ENCODE peak calls at places on chromosomes 4 and X, in four cellular contexts. One of them, this sample, is unnamed.

GRCh38 chr4:22454955-22455354 is 60.9 kb downstream of the ADGRA3 start:
- DNase-seq in WTC11: no peak
- DNase-seq in K562: no peak
- DNase-seq in GM12878: no peak
- DNase-seq in this sample: peak; percentile 8

GRCh38 chr4:40721730-40722171 is 28.0 kb upstream of the NSUN7 start:
- DNase-seq in WTC11: no peak
- DNase-seq in K562: no peak
- DNase-seq in GM12878: no peak
- DNase-seq in this sample: no peak

GRCh38 chrX:94058728-94059382 is 384.8 kb downstream of the FAM133A start:
- DNase-seq in WTC11: peak; percentile 14
- DNase-seq in K562: peak; percentile 2
- DNase-seq in GM12878: no peak
- DNase-seq in this sample: peak; percentile 37

GRCh38 chr4:19317377-19317776 is 934.3 kb upstream of the SLIT2 start:
- DNase-seq in WTC11: no peak
- DNase-seq in K562: no peak
- DNase-seq in GM12878: no peak
- DNase-seq in this sample: no peak

GRCh38 chr4:166165829-166166420 is 292.9 kb downstream of the TLL1 start:
- DNase-seq in WTC11: no peak
- DNase-seq in K562: peak; percentile 65
- DNase-seq in GM12878: peak; percentile 36
- DNase-seq in this sample: peak; percentile 63

GRCh38 chr4:38023347-38024202 is 63.4 kb downstream of the PTTG2 start:
- DNase-seq in WTC11: no peak
- DNase-seq in K562: no peak
- DNase-seq in GM12878: no peak
- DNase-seq in this sample: no peak

GRCh38 chr4:143382539-143382938 is 45.9 kb downstream of the GAB1 start:
- DNase-seq in WTC11: no peak
- DNase-seq in K562: no peak
- DNase-seq in GM12878: no peak
- DNase-seq in this sample: no peak

GRCh38 chr4:76881375-76881774 is 16.6 kb downstream of the SOWAHB start:
- DNase-seq in WTC11: no peak
- DNase-seq in K562: no peak
- DNase-seq in GM12878: no peak
- DNase-seq in this sample: no peak

GRCh38 chr4:11623726-11624037 is 195.0 kb upstream of the HS3ST1 start:
- DNase-seq in WTC11: peak; percentile 14
- DNase-seq in K562: no peak
- DNase-seq in GM12878: no peak
- DNase-seq in this sample: no peak

GRCh38 chrX:15240414-15240813 is 29.5 kb downstream of the ASB9 start:
- DNase-seq in WTC11: no peak
- DNase-seq in K562: no peak
- DNase-seq in GM12878: no peak
- DNase-seq in this sample: no peak

GRCh38 chr4:54527532-54527931 is 130.2 kb upstream of the KIT start:
- DNase-seq in WTC11: peak; percentile 21
- DNase-seq in K562: no peak
- DNase-seq in GM12878: no peak
- DNase-seq in this sample: no peak

GRCh38 chrX:78168065-78168464 is 28.6 kb upstream of the TAF9B start:
- DNase-seq in WTC11: no peak
- DNase-seq in K562: no peak
- DNase-seq in GM12878: no peak
- DNase-seq in this sample: no peak

GRCh38 chr4:72205298-72205697 is 173.5 kb downstream of the NPFFR2 start:
- DNase-seq in WTC11: no peak
- DNase-seq in K562: no peak
- DNase-seq in GM12878: no peak
- DNase-seq in this sample: no peak

GRCh38 chr4:115852767-115853091 is 739.3 kb upstream of the NDST4 start:
- DNase-seq in WTC11: no peak
- DNase-seq in K562: no peak
- DNase-seq in GM12878: no peak
- DNase-seq in this sample: no peak

GRCh38 chr4:108058685-108059440 is 69.2 kb downstream of the HADH start:
- DNase-seq in WTC11: no peak
- DNase-seq in K562: no peak
- DNase-seq in GM12878: no peak
- DNase-seq in this sample: no peak

GRCh38 chrX:74325130-74326059 is 21.4 kb downstream of the ZCCHC13 start:
- DNase-seq in WTC11: peak; percentile 44
- DNase-seq in K562: peak; percentile 18
- DNase-seq in GM12878: no peak
- DNase-seq in this sample: no peak

GRCh38 chrX:68307767-68308166 is 125.5 kb downstream of the OPHN1 start:
- DNase-seq in WTC11: no peak
- DNase-seq in K562: no peak
- DNase-seq in GM12878: no peak
- DNase-seq in this sample: no peak

GRCh38 chr4:71366776-71367175 is 28.0 kb downstream of the SLC4A4 start:
- DNase-seq in WTC11: no peak
- DNase-seq in K562: no peak
- DNase-seq in GM12878: no peak
- DNase-seq in this sample: no peak

GRCh38 chrX:31232506-31232905 is 160.7 kb upstream of the FTHL17 start:
- DNase-seq in WTC11: peak; percentile 8
- DNase-seq in K562: no peak
- DNase-seq in GM12878: no peak
- DNase-seq in this sample: no peak

GRCh38 chrX:112846114-112846513 is 5.5 kb upstream of the AMOT start:
- DNase-seq in WTC11: no peak
- DNase-seq in K562: no peak
- DNase-seq in GM12878: no peak
- DNase-seq in this sample: no peak

GRCh38 chrX:119292445-119292844 is 56.4 kb downstream of the PGRMC1 start:
- DNase-seq in WTC11: no peak
- DNase-seq in K562: no peak
- DNase-seq in GM12878: no peak
- DNase-seq in this sample: no peak

GRCh38 chr4:15436515-15436914 is 8.7 kb downstream of the C1QTNF7 start:
- DNase-seq in WTC11: no peak
- DNase-seq in K562: no peak
- DNase-seq in GM12878: no peak
- DNase-seq in this sample: no peak

GRCh38 chr4:24850669-24851068 is 55.3 kb downstream of the SOD3 start:
- DNase-seq in WTC11: no peak
- DNase-seq in K562: no peak
- DNase-seq in GM12878: no peak
- DNase-seq in this sample: no peak

GRCh38 chr4:160009656-160010493 is 907.0 kb downstream of the RAPGEF2 start:
- DNase-seq in WTC11: no peak
- DNase-seq in K562: no peak
- DNase-seq in GM12878: no peak
- DNase-seq in this sample: no peak

GRCh38 chrX:43559643-43560042 is 96.5 kb upstream of the MAOA start:
- DNase-seq in WTC11: peak; percentile 52
- DNase-seq in K562: peak; percentile 20
- DNase-seq in GM12878: no peak
- DNase-seq in this sample: peak; percentile 27

GRCh38 chrX:107117993-107118321 is 665 bp downstream of the RBM41 start:
- DNase-seq in WTC11: no peak
- DNase-seq in K562: peak; percentile 21
- DNase-seq in GM12878: no peak
- DNase-seq in this sample: peak; percentile 19
- TF ChIP-seq SP1 in WTC11: no peak
- TF ChIP-seq SP1 in K562: no peak
- TF ChIP-seq SP1 in GM12878: no peak
- TF ChIP-seq SP1 in this sample: no peak

GRCh38 chrX:97551821-97552220 is 668.1 kb downstream of the RPA4 start:
- DNase-seq in WTC11: no peak
- DNase-seq in K562: no peak
- DNase-seq in GM12878: no peak
- DNase-seq in this sample: no peak

DNA sequence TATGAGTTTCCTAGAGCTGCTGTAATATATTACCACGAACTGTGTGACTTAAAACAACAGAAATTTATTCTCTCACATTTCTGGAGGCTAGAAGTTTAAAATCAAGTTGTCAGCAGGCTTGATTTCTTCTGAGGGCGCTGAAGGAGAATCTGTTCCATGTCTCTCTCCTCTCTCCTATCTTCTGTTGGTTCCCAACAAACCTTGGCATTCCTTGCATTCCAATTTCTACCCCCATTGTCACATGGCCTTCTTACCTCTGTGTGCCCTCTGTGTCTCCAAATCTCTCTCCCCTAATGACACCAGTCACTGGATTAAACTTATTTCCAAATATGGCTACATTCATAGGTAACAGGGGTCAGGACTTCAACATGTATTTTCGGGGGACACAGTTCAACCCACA is 672.7 kb downstream of the RPA4 start:
- DNase-seq in WTC11: no peak
- DNase-seq in K562: no peak
- DNase-seq in GM12878: no peak
- DNase-seq in this sample: no peak
- TF ChIP-seq SP1 in WTC11: no peak
- TF ChIP-seq SP1 in K562: no peak
- TF ChIP-seq SP1 in GM12878: no peak
- TF ChIP-seq SP1 in this sample: no peak

GRCh38 chrX:17442898-17443297 is 67.9 kb downstream of the NHS start:
- DNase-seq in WTC11: no peak
- DNase-seq in K562: no peak
- DNase-seq in GM12878: no peak
- DNase-seq in this sample: no peak
- TF ChIP-seq SP1 in WTC11: no peak
- TF ChIP-seq SP1 in K562: no peak
- TF ChIP-seq SP1 in GM12878: no peak
- TF ChIP-seq SP1 in this sample: no peak

GRCh38 chr4:109826719-109827118 is 1.1 kb upstream of the RRH start:
- DNase-seq in WTC11: no peak
- DNase-seq in K562: peak; percentile 20
- DNase-seq in GM12878: no peak
- DNase-seq in this sample: no peak
- TF ChIP-seq SP1 in WTC11: no peak
- TF ChIP-seq SP1 in K562: no peak
- TF ChIP-seq SP1 in GM12878: no peak
- TF ChIP-seq SP1 in this sample: no peak

DNA sequence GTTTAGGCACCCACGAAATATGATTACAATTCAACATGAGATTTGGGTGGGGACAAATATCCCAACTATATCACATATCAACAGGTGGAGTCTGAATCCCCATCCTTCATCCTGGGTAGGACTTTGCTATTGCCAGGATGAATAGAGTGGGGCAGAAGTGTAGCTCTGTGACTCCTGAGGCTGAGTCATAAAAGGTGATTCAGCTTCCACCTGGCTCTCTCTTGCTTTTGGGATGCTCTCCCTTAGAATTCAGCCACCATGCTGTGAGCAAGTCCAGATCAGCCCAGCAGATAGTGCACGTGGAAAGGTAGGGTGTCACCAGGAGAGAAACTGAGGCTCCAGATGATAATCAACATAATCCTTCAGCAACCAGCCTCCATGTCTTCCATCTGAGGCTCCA is 193.8 kb upstream of the BCOR start:
- DNase-seq in WTC11: no peak
- DNase-seq in K562: no peak
- DNase-seq in GM12878: no peak
- DNase-seq in this sample: no peak
- TF ChIP-seq SP1 in WTC11: no peak
- TF ChIP-seq SP1 in K562: no peak
- TF ChIP-seq SP1 in GM12878: no peak
- TF ChIP-seq SP1 in this sample: no peak

DNA sequence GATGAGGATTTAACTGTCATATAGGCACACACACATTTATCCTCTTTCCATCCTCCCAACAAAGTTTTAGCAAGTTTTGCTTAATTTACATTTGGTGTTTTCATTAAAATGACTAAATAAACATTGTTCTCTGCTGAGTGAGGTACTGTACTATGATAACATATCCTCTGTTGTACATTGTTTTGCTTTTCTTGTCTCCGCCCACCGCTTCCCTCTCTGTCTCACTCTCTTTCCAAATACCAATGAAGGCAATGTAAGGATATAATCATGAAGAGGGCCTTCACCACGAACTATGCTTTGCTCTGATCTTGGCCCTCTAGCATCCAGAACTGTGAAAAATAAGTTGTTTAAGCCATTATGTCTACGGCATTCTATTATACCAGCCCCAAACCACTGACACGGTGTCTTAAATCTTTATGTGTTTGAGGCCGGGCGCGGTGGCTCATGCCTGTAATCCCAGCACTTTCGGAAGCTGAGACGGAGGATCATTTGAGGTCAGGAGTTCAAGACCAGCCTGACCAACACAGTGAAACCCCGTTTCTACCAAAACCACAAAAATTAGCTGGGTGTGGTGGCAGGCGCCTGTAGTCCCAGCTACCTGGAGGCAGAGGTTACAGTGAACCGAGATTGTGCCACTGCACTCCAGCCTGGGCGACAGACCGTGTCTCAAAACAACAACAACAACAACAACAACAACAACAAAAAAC is 65.3 kb downstream of the HPRT1 start:
- DNase-seq in WTC11: no peak
- DNase-seq in K562: no peak
- DNase-seq in GM12878: no peak
- DNase-seq in this sample: no peak
- TF ChIP-seq SP1 in WTC11: no peak
- TF ChIP-seq SP1 in K562: no peak
- TF ChIP-seq SP1 in GM12878: no peak
- TF ChIP-seq SP1 in this sample: no peak

DNA sequence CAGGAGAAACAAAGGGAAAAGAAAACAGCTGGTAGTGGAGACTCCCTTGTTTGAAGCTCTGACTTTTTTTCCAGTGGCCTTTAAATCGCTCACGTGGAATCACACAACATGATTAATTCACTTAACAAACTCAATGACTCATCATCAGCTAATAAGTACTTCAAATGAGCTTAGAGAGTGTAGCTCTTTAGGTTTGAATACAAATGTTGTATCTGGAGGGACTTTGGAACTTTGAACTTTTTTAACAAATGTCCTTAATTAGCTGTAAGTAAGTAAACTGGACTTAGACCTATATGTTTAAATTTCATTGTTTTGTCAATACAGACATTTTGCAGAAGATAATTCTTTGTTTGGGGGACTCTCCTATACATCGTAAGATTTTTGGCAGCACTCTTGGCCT is 581.0 kb downstream of the SPRY1 start:
- DNase-seq in WTC11: no peak
- DNase-seq in K562: no peak
- DNase-seq in GM12878: no peak
- DNase-seq in this sample: no peak
- TF ChIP-seq SP1 in WTC11: no peak
- TF ChIP-seq SP1 in K562: no peak
- TF ChIP-seq SP1 in GM12878: no peak
- TF ChIP-seq SP1 in this sample: no peak